ENCODE peak calls at places on chromosomes 4 and X, in nine cellular contexts. W is SK-N-SH, T is WERI-Rb-1, H is colonic mucosa, E is heart left ventricle, Q is RWPE1, C is mesendoderm, K is ovary, F is lower lobe of right lung. L is an unnamed sample.

GRCh38 chrX:125131146-125131545 is 188.5 kb upstream of the TEX13C start:
- DNase-seq in W (no peak), T (no peak), H (no peak), E (no peak), Q (peak; percentile 14), C (peak; percentile 20), K (no peak), F (no peak), L (no peak)

GRCh38 chr4:177401658-177402273 is 40.5 kb downstream of the AGA start:
- DNase-seq in W (no peak), T (no peak), H (no peak), E (no peak), Q (no peak), C (peak; percentile 44), K (no peak), F (no peak), L (no peak)

GRCh38 chrX:37871626-37872302 is 24.4 kb upstream of the DYNLT3 start:
- DNase-seq in W (no peak), T (no peak), H (no peak), E (peak; percentile 18), Q (peak; percentile 80), C (peak; percentile 39), K (no peak), F (no peak), L (no peak)

GRCh38 chrX:153766098-153766817 is 2.2 kb downstream of the PLXNB3 start:
- DNase-seq in W (peak; percentile 74), T (peak; percentile 36), H (no peak), E (peak; percentile 14), Q (peak; percentile 60), C (peak; percentile 50), K (no peak), F (peak; percentile 30), L (peak; percentile 15)

GRCh38 chrX:22912598-22912997 is 87.2 kb upstream of the DDX53 start:
- DNase-seq in W (no peak), T (no peak), H (no peak), E (no peak), Q (no peak), C (no peak), K (no peak), F (no peak), L (no peak)

GRCh38 chr4:149409186-149410056 is 406.2 kb downstream of the IQCM start:
- DNase-seq in W (no peak), T (no peak), H (no peak), E (peak; percentile 69), Q (peak; percentile 73), C (no peak), K (no peak), F (no peak), L (no peak)

GRCh38 chr4:2646386-2647149 is 109.6 kb downstream of the TNIP2 start:
- DNase-seq in W (no peak), T (peak; percentile 0), H (no peak), E (no peak), Q (no peak), C (no peak), K (peak; percentile 9), F (peak; percentile 34), L (no peak)

GRCh38 chr4:6633091-6633906 is 7.2 kb upstream of the MRFAP1 start:
- DNase-seq in W (no peak), T (peak; percentile 88), H (no peak), E (no peak), Q (peak; percentile 20), C (peak; percentile 55), K (peak; percentile 9), F (no peak), L (no peak)

GRCh38 chr4:139011220-139011950 is 4.2 kb upstream of the NOCT start:
- DNase-seq in W (no peak), T (no peak), H (peak; percentile 76), E (no peak), Q (no peak), C (no peak), K (no peak), F (no peak), L (no peak)

GRCh38 chr4:19300213-19300612 is 951.5 kb upstream of the SLIT2 start:
- DNase-seq in W (no peak), T (no peak), H (no peak), E (no peak), Q (no peak), C (no peak), K (no peak), F (no peak), L (no peak)

GRCh38 chr4:140335076-140335475 is 38.4 kb upstream of the SCOC start:
- DNase-seq in W (no peak), T (no peak), H (no peak), E (no peak), Q (no peak), C (no peak), K (no peak), F (no peak), L (no peak)

GRCh38 chrX:41522071-41522470 is 74.9 kb downstream of the NYX start:
- DNase-seq in W (no peak), T (no peak), H (no peak), E (no peak), Q (no peak), C (peak; percentile 8), K (no peak), F (no peak), L (no peak)

GRCh38 chr4:81314897-81315470 is 100.0 kb upstream of the PRKG2 start:
- DNase-seq in W (no peak), T (no peak), H (no peak), E (no peak), Q (no peak), C (no peak), K (no peak), F (no peak), L (no peak)

DNA sequence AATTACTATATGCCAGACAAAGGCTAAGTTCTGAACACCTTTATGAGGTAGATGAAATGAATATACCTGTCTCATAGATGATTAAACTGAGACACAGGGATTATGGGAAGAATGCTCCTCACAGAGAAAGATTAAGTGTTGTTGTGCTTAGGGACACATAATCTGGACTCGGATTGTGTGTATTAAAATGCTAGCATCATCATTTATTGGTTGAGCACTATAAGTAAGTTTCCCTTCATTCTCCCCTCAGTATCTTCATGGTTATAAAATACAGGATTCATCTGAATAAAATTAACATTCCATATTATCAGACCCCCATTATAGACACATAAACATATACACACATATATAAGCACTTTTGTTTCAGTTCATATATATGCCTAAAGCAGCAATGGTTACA is 463.5 kb downstream of the PPP4R3C start:
- DNase-seq in W (no peak), T (no peak), H (no peak), E (no peak), Q (no peak), C (no peak), K (no peak), F (no peak), L (no peak)
- H3K27ac ChIP-seq in W (no peak overlapping the region), T (no peak overlapping the region), H (no peak overlapping the region), E (no peak overlapping the region), Q (no peak overlapping the region), C (no peak overlapping the region), K (no peak overlapping the region), F (no peak overlapping the region), L (no peak overlapping the region)

GRCh38 chrX:47169273-47169672 is 24.3 kb downstream of the RBM10 start:
- DNase-seq in W (peak; percentile 7), T (no peak), H (no peak), E (no peak), Q (no peak), C (no peak), K (no peak), F (no peak), L (no peak)

GRCh38 chrX:47168495-47169073 is 23.6 kb downstream of the RBM10 start:
- DNase-seq in W (no peak), T (no peak), H (no peak), E (no peak), Q (no peak), C (no peak), K (no peak), F (no peak), L (no peak)

GRCh38 chrX:47170861-47171692 is 22.6 kb upstream of the UBA1 start:
- DNase-seq in W (peak; percentile 20), T (no peak), H (no peak), E (no peak), Q (no peak), C (no peak), K (no peak), F (no peak), L (no peak)

GRCh38 chrX:47171996-47172395 is 21.6 kb upstream of the UBA1 start:
- DNase-seq in W (no peak), T (no peak), H (no peak), E (no peak), Q (no peak), C (no peak), K (no peak), F (no peak), L (no peak)

GRCh38 chrX:47169726-47170515 is 23.7 kb upstream of the UBA1 start:
- DNase-seq in W (peak; percentile 14), T (no peak), H (no peak), E (peak; percentile 41), Q (no peak), C (no peak), K (no peak), F (no peak), L (no peak)
- H3K27ac ChIP-seq in W (no peak overlapping the region), T (no peak overlapping the region), H (no peak overlapping the region), E (no peak overlapping the region), Q (no peak overlapping the region), C (no peak overlapping the region), K (no peak overlapping the region), F (no peak overlapping the region), L (no peak overlapping the region)

DNA sequence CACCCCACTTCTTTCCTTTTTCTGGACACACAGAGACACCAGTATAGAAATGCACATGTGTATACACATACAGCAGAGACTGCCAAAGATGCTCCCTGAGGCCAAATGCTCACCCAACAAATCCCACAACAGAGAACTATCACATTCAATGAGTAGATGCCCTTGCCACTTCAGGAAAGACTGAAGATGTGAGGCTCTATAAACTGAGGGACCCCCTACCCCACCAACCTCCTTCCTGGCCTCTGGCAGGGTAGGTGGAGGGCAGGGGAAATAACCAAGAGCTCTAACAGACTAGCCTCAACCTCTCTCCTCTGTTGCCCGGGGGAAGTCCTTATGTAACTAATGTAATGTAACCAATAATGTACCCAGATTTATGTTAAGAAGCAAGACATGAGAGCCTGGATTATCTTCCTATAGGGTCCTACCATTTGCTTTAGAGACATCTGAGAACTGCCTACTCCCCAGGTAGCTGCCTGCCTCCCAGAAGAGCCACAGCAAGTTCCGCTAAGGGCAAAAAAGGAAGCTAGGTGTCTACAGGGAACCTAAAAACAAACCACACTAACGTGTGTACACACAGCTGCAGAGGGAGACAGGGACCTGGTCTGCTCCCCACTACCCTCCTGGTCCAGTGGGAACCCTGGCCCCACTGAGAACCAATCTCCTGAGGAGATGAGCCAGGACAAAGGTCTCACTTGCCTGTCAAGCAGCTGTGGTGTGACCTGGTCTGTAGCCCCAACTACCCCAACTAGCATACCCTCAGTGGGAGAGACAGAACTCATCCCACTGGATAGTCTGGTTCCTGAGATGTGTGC is 17.8 kb downstream of the OTUD5 start:
- DNase-seq in W (no peak), T (no peak), H (no peak), E (no peak), Q (no peak), C (no peak), K (no peak), F (no peak), L (no peak)
- H3K27ac ChIP-seq in W (no peak overlapping the region), T (no peak overlapping the region), H (peak overlapping the region; percentile 27), E (no peak overlapping the region), Q (no peak overlapping the region), C (no peak overlapping the region), K (no peak overlapping the region), F (peak overlapping the region; percentile 21), L (no peak overlapping the region)

DNA sequence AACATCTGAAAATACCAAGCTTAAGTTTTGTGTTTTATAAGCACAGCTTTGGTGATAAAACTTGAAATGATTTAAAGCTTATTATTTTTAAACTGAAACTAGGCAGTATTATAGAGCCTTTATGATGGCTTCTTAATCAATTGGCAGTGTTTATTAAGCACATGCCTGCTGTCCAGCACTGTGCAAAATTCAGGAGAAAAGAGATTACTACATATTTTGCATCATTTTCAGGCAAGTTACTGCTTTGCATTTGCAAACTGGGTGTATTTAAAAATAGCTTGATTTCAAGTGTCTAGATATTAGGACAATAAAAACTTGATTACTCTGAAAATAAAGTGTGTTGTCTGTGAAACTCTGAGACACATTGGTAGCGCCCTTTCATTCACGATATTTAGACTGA is 126.5 kb downstream of the PDLIM5 start:
- DNase-seq in W (no peak), T (no peak), H (no peak), E (no peak), Q (no peak), C (no peak), K (no peak), F (no peak), L (no peak)
- H3K27ac ChIP-seq in W (no peak overlapping the region), T (no peak overlapping the region), H (no peak overlapping the region), E (no peak overlapping the region), Q (no peak overlapping the region), C (no peak overlapping the region), K (no peak overlapping the region), F (no peak overlapping the region), L (no peak overlapping the region)

L was measured in caudate nucleus.